ENCODE peak calls at places on chromosome 7, in seven cellular contexts. X is A172, K is H7, V is NCI-H187, D is NCI-H2029 treated with DMSO at 0.1 percent for 48 hours, I is iris pigment epithelial cell, H is sigmoid colon. Q is an unnamed sample.

GRCh38 chr7:115689941-115690340 is 340.6 kb downstream of the TFEC start:
- DNase-seq in X (no peak), D (no peak), K (no peak), H (no peak), I (no peak), V (no peak), Q (no peak)

GRCh38 chr7:27071622-27072390 is 24.0 kb downstream of the HOXA1 start:
- DNase-seq in H (no peak), X (no peak), D (no peak), I (peak), K (no peak), V (no peak), Q (no peak)

GRCh38 chr7:30752979-30753378 is 1.0 kb downstream of the INMT start:
- DNase-seq in I (no peak), H (peak), K (no peak), D (no peak), V (no peak), X (no peak), Q (no peak)

GRCh38 chr7:74480861-74481417 is 27.2 kb downstream of the GTF2IRD1 start:
- DNase-seq in I (peak), V (no peak), K (no peak), D (no peak), H (peak), X (peak), Q (no peak)

GRCh38 chr7:30028749-30029635 is 780 bp downstream of the PLEKHA8 start:
- DNase-seq in V (no peak), D (no peak), I (peak), X (peak), H (peak), K (peak), Q (no peak)

GRCh38 chr7:22356855-22357310 is at the start of gene RAPGEF5:
- DNase-seq in H (no peak), K (peak), V (peak), X (peak), D (peak), I (no peak), Q (peak)

GRCh38 chr7:157004839-157005455 is 5.5 kb downstream of the MNX1 start:
- DNase-seq in D (no peak), I (no peak), K (no peak), H (no peak), V (no peak), X (no peak), Q (no peak)

GRCh38 chr7:40996330-40996729 is 706.6 kb downstream of the INHBA start:
- DNase-seq in I (no peak), H (no peak), V (no peak), K (no peak), X (no peak), D (no peak), Q (no peak)

GRCh38 chr7:70778585-70778984 is 353.4 kb upstream of the GALNT17 start:
- DNase-seq in V (no peak), D (no peak), K (no peak), H (no peak), X (no peak), I (no peak), Q (no peak)

GRCh38 chr7:101814996-101815825 is 2.2 kb upstream of the CUX1 start:
- DNase-seq in K (peak), D (no peak), X (no peak), I (no peak), V (no peak), H (peak), Q (no peak)